ENCODE peak calls at places on chromosomes 12 and 14, in seven cellular contexts. M is tibial artery; D is endodermal cell; W is PC-3; P is ovary; Q is sigmoid colon; I is CD4-positive, CD25-positive, alpha-beta regulatory T cell. B is an unnamed sample.

GRCh38 chr14:60161176-60162107 is 3.8 kb downstream of the DHRS7 start:
- DNase-seq in M (peak; percentile 63), D (no peak), W (peak; percentile 51), P (no peak), Q (peak; percentile 73), I (no peak), B (no peak)

GRCh38 chr14:37172024-37172869 is at the start of gene SLC25A21:
- DNase-seq in M (peak; percentile 51), D (peak; percentile 92), W (peak; percentile 87), P (peak; percentile 79), Q (peak; percentile 87), I (no peak), B (peak; percentile 69)

GRCh38 chr12:29241821-29242591 is 92.9 kb downstream of the FAR2 start:
- DNase-seq in M (peak; percentile 45), D (peak; percentile 81), W (peak; percentile 100), P (no peak), Q (no peak), I (no peak), B (peak; percentile 32)

GRCh38 chr12:120529641-120530314 is 820 bp upstream of the COQ5 start:
- DNase-seq in M (no peak), D (peak; percentile 77), W (peak; percentile 71), P (no peak), Q (no peak), I (no peak), B (no peak)

GRCh38 chr12:48811454-48812090 is 6.7 kb upstream of the CACNB3 start:
- DNase-seq in M (no peak), D (no peak), W (no peak), P (no peak), Q (no peak), I (no peak), B (no peak)

GRCh38 chr14:105710119-105711057 is 184.0 kb downstream of the TMEM121 start:
- DNase-seq in M (no peak), D (peak; percentile 27), W (no peak), P (no peak), Q (no peak), I (no peak), B (no peak)

GRCh38 chr12:31220633-31221565 is 105.1 kb downstream of the SINHCAF start:
- DNase-seq in M (no peak), D (no peak), W (no peak), P (no peak), Q (no peak), I (no peak), B (no peak)

GRCh38 chr14:73059326-73059725 is 992 bp downstream of the RBM25 start:
- DNase-seq in M (no peak), D (no peak), W (no peak), P (no peak), Q (no peak), I (no peak), B (no peak)

GRCh38 chr12:114876968-114877680 is 193.1 kb upstream of the TBX3 start:
- DNase-seq in M (no peak), D (no peak), W (no peak), P (no peak), Q (no peak), I (no peak), B (no peak)

GRCh38 chr14:98937712-98938505 is 334.1 kb downstream of the BCL11B start:
- DNase-seq in M (no peak), D (no peak), W (no peak), P (no peak), Q (peak; percentile 25), I (no peak), B (no peak)

GRCh38 chr12:88781909-88782308 is 201.6 kb upstream of the KITLG start:
- DNase-seq in M (no peak), D (no peak), W (no peak), P (no peak), Q (no peak), I (no peak), B (no peak)

GRCh38 chr14:106841701-106842100 is 1315.3 kb downstream of the TMEM121 start:
- DNase-seq in M (no peak), D (no peak), W (peak; percentile 64), P (no peak), Q (no peak), I (no peak), B (no peak)

GRCh38 chr12:121918679-121919038 is 267 bp downstream of the CFAP251 start:
- DNase-seq in M (no peak), D (no peak), W (no peak), P (no peak), Q (no peak), I (no peak), B (no peak)

GRCh38 chr12:27343255-27344000 is 10.8 kb downstream of the BMAL2 start:
- DNase-seq in M (no peak), D (no peak), W (peak; percentile 99), P (no peak), Q (no peak), I (no peak), B (no peak)

GRCh38 chr12:14366211-14366762 is 805 bp downstream of the ATF7IP start:
- DNase-seq in M (no peak), D (no peak), W (peak; percentile 29), P (no peak), Q (no peak), I (no peak), B (no peak)
- H3K4me1 ChIP-seq in M (no peaks in the 10 kb centered on the region), D (peaks cover 3% of the 10 kb centered on the region), W (peaks cover 3% of the 10 kb centered on the region), P (peaks cover 2% of the 10 kb centered on the region), Q (no peaks in the 10 kb centered on the region), I (peaks cover 30% of the 10 kb centered on the region), B (peaks cover 9% of the 10 kb centered on the region)

GRCh38 chr12:113500662-113501435 is 29.2 kb upstream of the LHX5 start:
- DNase-seq in M (no peak), D (peak; percentile 70), W (no peak), P (no peak), Q (no peak), I (no peak), B (no peak)
- H3K4me3 ChIP-seq in M (no peak overlapping the region), D (no peak overlapping the region), W (no peak overlapping the region), P (no peak overlapping the region), Q (no peak overlapping the region), I (no peak overlapping the region), B (no peak overlapping the region)

DNA sequence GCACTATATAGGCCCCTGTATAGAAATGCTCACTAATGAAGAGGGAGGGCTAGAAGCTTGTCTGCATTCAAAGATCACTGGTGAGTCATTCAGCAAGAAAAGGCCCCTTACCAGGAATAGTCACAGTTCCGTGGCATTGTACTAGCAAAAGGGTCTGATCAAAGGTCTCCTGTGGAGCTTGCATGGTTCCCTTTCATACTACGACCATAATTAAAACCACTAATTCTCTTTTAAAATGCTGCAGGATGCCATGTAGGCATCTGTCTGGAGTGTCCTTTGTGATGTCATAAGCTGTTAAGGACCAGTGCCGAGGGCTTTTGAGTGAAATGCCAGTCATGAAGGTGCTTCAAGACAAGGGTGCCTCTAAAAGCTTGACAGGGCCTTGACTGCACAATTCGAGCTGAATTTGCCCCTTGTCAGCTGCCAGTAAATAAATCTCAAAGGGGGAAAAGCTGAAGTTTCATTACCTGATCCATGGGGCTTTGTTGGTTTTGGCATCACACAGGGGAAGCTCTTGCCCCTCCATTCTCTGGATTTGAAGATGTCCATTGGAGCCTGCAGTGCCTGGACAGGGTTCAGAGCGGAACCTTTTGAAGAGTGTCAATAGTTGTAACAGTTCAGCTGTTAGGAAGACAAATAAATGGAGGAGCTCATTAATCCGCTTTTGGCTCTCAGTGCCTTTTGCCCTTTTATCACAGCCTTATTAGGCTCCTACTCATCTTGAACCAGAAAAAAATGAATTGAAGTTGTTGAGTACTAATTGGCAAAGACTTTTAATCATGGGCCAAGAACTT is 69.1 kb downstream of the TMEM260 start:
- DNase-seq in M (no peak), D (peak; percentile 52), W (no peak), P (no peak), Q (no peak), I (no peak), B (no peak)
- H3K36me3 ChIP-seq in M (peaks cover 18% of the 10 kb centered on the region), D (peaks cover 21% of the 10 kb centered on the region), W (no peaks in the 10 kb centered on the region), P (no peaks in the 10 kb centered on the region), Q (peaks cover 11% of the 10 kb centered on the region), I (peaks cover 12% of the 10 kb centered on the region), B (no peaks in the 10 kb centered on the region)

GRCh38 chr12:57135939-57136338 is 7.7 kb downstream of the LRP1 start:
- DNase-seq in M (no peak), D (peak; percentile 64), W (no peak), P (peak; percentile 84), Q (peak; percentile 90), I (no peak), B (peak; percentile 80)
- H3K4me1 ChIP-seq in M (peaks cover 66% of the 10 kb centered on the region), D (peaks cover 13% of the 10 kb centered on the region), W (peaks cover 13% of the 10 kb centered on the region), P (peaks cover 45% of the 10 kb centered on the region), Q (peaks cover 72% of the 10 kb centered on the region), I (no peaks in the 10 kb centered on the region), B (peaks cover 100% of the 10 kb centered on the region)

GRCh38 chr12:10557329-10557728 is 51.6 kb downstream of the EIF2S3B start:
- DNase-seq in M (no peak), D (peak; percentile 71), W (no peak), P (no peak), Q (no peak), I (no peak), B (no peak)
- H3K4me3 ChIP-seq in M (no peak overlapping the region), D (peak overlapping the region; percentile 7), W (no peak overlapping the region), P (no peak overlapping the region), Q (no peak overlapping the region), I (no peak overlapping the region), B (no peak overlapping the region)

GRCh38 chr12:57752668-57753000 is 524 bp upstream of the CDK4 start:
- DNase-seq in M (no peak), D (no peak), W (no peak), P (no peak), Q (no peak), I (no peak), B (no peak)
- H3K36me3 ChIP-seq in M (peaks cover 33% of the 10 kb centered on the region), D (peaks cover 37% of the 10 kb centered on the region), W (peaks cover 26% of the 10 kb centered on the region), P (no peaks in the 10 kb centered on the region), Q (peaks cover 39% of the 10 kb centered on the region), I (peaks cover 20% of the 10 kb centered on the region), B (peaks cover 36% of the 10 kb centered on the region)

B was measured in heart right ventricle.